ENCODE peak calls at places on chromosomes 5 and 9, in eight cellular contexts. Y is AG04449, X is Panc1, W is epithelial cell of esophagus, U is fibroblast of pulmonary artery, I is Caco-2, B is cardiac muscle cell, F is astrocyte. A is an unnamed sample.

GRCh38 chr9:86287013-86287412 is 4.7 kb upstream of the ISCA1 start:
- DNase-seq in Y (no peak), X (no peak), W (peak), U (peak), I (peak), B (peak), F (peak), A (peak)

GRCh38 chr5:92320446-92320845 is 937.3 kb upstream of the ARRDC3 start:
- DNase-seq in Y (no peak), X (no peak), W (no peak), U (no peak), I (no peak), B (no peak), F (no peak), A (no peak)

GRCh38 chr9:88418715-88419540 is 30.7 kb downstream of the SPIN1 start:
- DNase-seq in Y (no peak), X (no peak), W (peak), U (no peak), I (no peak), B (no peak), F (peak), A (peak)

GRCh38 chr5:142602720-142603245 is 83.1 kb downstream of the FGF1 start:
- DNase-seq in Y (no peak), X (no peak), W (peak), U (no peak), I (no peak), B (no peak), F (no peak), A (no peak)

GRCh38 chr9:9214052-9214451 is 1398.8 kb downstream of the PTPRD start:
- DNase-seq in Y (no peak), X (no peak), W (no peak), U (no peak), I (no peak), B (no peak), F (no peak), A (no peak)

GRCh38 chr5:96408276-96408777 is 24.7 kb downstream of the PCSK1 start:
- DNase-seq in Y (no peak), X (no peak), W (peak), U (peak), I (no peak), B (peak), F (peak), A (peak)

GRCh38 chr9:132486706-132487350 is 76.8 kb downstream of the CFAP77 start:
- DNase-seq in Y (no peak), X (no peak), W (no peak), U (no peak), I (no peak), B (no peak), F (no peak), A (no peak)

GRCh38 chr9:99296375-99296951 is 74.4 kb downstream of the SEC61B start:
- DNase-seq in Y (no peak), X (no peak), W (no peak), U (no peak), I (no peak), B (peak), F (no peak), A (no peak)

GRCh38 chr5:110031402-110032140 is 341.8 kb downstream of the MAN2A1 start:
- DNase-seq in Y (no peak), X (no peak), W (no peak), U (no peak), I (no peak), B (no peak), F (no peak), A (no peak)

GRCh38 chr9:26357803-26358339 is 534.7 kb downstream of the CAAP1 start:
- DNase-seq in Y (no peak), X (no peak), W (no peak), U (no peak), I (no peak), B (no peak), F (no peak), A (no peak)

DNA sequence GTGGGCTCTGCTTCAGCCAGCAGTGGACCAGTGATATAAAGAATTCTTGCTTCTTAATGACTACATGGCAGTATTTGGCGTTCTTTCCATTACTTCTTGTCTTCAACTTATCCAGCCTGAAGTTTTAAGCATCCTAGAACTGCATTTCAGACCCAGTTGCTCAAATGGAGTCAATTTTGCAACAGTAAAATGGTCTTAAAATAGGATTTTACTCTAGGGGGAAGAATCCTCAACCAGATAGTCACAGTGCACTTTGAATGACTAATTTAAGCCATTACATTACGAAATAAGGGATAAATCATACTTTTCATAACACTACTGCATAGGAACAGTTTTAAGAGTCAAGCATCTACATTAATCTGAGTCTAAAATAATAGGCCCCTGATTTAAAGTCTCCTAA is 1.5 kb upstream of the SMARCA2 start:
- DNase-seq in Y (no peak), X (no peak), W (peak), U (peak), I (no peak), B (peak), F (no peak), A (peak)
- H3K4me3 ChIP-seq in Y (peak), X (no peak), W (no peak), U (peak), I (no peak), B (peak), F (peak), A (peak)

DNA sequence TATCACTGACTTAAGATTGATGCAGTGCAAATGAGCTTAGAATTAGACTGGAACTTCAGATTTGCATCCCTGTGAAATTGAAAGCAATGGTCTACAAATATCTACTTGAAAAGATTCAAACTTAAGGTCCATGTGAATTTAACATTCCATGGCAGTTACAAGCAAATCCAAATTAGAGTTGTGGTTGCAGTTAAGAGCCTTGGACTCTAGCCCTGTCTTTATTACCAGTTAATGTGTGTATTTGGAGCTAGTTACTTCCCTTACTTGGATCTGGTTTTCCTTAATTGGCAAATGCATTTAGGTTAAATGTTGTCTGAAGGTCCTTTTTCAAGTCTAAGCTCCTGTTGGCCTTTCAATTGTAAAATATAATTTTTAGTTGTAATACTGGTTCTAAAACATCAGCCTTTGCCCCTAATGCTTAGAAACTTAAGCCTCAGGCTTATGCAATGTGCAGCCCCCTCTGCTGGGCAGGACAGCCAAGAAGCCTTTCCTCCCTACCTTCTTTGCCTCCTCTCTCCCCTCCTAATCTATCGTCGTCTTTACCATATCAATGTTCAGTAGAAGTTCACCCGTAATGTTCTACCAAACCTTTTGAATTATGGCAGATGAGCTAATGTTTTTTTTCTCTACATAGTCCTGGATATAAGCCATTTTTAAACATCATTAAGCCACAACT is 59.5 kb downstream of the ERMP1 start:
- DNase-seq in Y (peak), X (no peak), W (no peak), U (no peak), I (no peak), B (no peak), F (peak), A (no peak)
- TF ChIP-seq CTCF in Y (no peak), X (peak), W (no peak), U (peak), I (no peak), B (peak), F (no peak), A (no peak)

GRCh38 chr9:33446507-33447403 is 638 bp downstream of the AQP3 start:
- DNase-seq in Y (no peak), X (no peak), W (peak), U (peak), I (peak), B (peak), F (peak), A (peak)
- H3K4me3 ChIP-seq in Y (peak), X (peak), W (peak), U (peak), I (peak), B (peak), F (peak), A (peak)

GRCh38 chr9:18142964-18143363 is 331.0 kb upstream of the ADAMTSL1 start:
- DNase-seq in Y (no peak), X (no peak), W (peak), U (peak), I (peak), B (peak), F (no peak), A (peak)
- TF ChIP-seq CTCF in Y (peak), X (no peak), W (peak), U (peak), I (peak), B (peak), F (no peak), A (peak)

DNA sequence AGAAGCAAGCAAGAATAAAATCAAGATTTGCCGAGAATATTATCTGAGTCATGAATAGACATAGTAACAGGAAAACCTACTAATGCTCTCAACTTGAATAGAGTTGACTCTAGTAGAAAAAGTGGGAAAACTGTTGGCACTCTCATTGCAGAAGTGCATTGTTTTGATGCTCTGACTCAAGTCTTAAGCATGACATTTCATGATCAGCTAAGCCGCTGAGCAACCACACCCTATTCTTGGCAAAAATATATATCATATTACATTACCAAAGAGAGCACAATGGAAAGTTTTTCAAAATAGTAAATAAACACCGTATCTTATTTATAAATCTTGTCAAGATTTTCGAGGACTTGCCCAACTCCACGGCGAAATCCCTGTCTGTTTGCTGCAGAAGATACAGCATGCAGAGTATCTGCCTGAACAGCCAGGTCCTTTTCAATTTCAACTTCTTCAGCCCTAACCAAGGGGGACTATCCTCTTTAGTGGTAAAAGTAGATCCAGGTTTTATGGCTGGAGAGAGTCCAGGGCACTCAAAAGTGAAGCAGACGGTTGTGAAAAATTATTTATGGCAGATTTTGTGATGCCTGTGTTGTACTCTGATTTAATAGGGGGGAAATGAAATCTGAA is 13.9 kb upstream of the ADAMTSL1 start:
- DNase-seq in Y (no peak), X (no peak), W (peak), U (peak), I (no peak), B (peak), F (peak), A (peak)
- H3K4me3 ChIP-seq in Y (no peak), X (no peak), W (peak), U (peak), I (no peak), B (no peak), F (peak), A (no peak)